ENCODE peak calls at places on chromosomes 5 and 9, in ten cellular contexts. A is Peyer's patch; M is HCT116; I is effector memory CD8-positive, alpha-beta T cell; W is M059J; Y is stimulated activated CD4-positive, alpha-beta T cell treated with anti-CD3 and anti-CD28 coated beads, Interleukin-15, amount 100 ng/mL, for 1 hour; J is T-helper 1 cell; Q is fibroblast of lung; F is activated CD8-positive, alpha-beta memory T cell treated with anti-CD3 and anti-CD28 coated beads, Interleukin-2, amount 50 U/mL, for 48 hours; D is CD8-positive, alpha-beta T cell. N is an unnamed sample.

GRCh38 chr9:69463497-69464068 is 138.6 kb downstream of the ENTREP1 start:
- DNase-seq in A (no peak), M (no peak), I (no peak), W (no peak), Y (no peak), J (no peak), Q (no peak), F (no peak), D (no peak), N (no peak)

GRCh38 chr9:29625292-29625731 is 2052.0 kb upstream of the C9orf72 start:
- DNase-seq in A (no peak), M (no peak), I (no peak), W (peak), Y (no peak), J (no peak), Q (peak), F (no peak), D (no peak), N (no peak)

GRCh38 chr9:130315446-130316226 is 50.1 kb downstream of the HMCN2 start:
- DNase-seq in A (no peak), M (no peak), I (no peak), W (no peak), Y (no peak), J (no peak), Q (no peak), F (no peak), D (no peak), N (no peak)

GRCh38 chr5:146878471-146879172 is at the start of gene PPP2R2B:
- DNase-seq in A (no peak), M (no peak), I (peak), W (peak), Y (no peak), J (no peak), Q (peak), F (peak), D (peak), N (peak)

GRCh38 chr5:6365142-6365976 is 13.0 kb downstream of the MED10 start:
- DNase-seq in A (no peak), M (no peak), I (no peak), W (peak), Y (no peak), J (no peak), Q (peak), F (no peak), D (no peak), N (peak)

GRCh38 chr9:89720721-89721660 is 116.2 kb downstream of the GADD45G start:
- DNase-seq in A (no peak), M (no peak), I (no peak), W (no peak), Y (no peak), J (no peak), Q (no peak), F (no peak), D (no peak), N (no peak)

GRCh38 chr5:103013933-103014552 is 105.9 kb downstream of the GIN1 start:
- DNase-seq in A (no peak), M (no peak), I (no peak), W (no peak), Y (no peak), J (no peak), Q (peak), F (no peak), D (no peak), N (no peak)

GRCh38 chr5:134247411-134247810 is 21.5 kb upstream of the PPP2CA start:
- DNase-seq in A (no peak), M (peak), I (no peak), W (peak), Y (no peak), J (no peak), Q (peak), F (no peak), D (no peak), N (no peak)

GRCh38 chr9:69818946-69819345 is 1.7 kb upstream of the CFAP95 start:
- DNase-seq in A (no peak), M (no peak), I (no peak), W (peak), Y (no peak), J (no peak), Q (peak), F (no peak), D (no peak), N (no peak)

GRCh38 chr5:94746731-94747124 is 128.3 kb downstream of the SLF1 start:
- DNase-seq in A (peak), M (no peak), I (no peak), W (peak), Y (no peak), J (no peak), Q (no peak), F (no peak), D (no peak), N (no peak)

GRCh38 chr9:76459691-76460635 is 981 bp downstream of the GCNT1 start:
- DNase-seq in A (no peak), M (peak), I (no peak), W (peak), Y (no peak), J (no peak), Q (peak), F (no peak), D (peak), N (peak)

GRCh38 chr5:171484460-171484899 is 65.0 kb downstream of the FGF18 start:
- DNase-seq in A (no peak), M (peak), I (peak), W (peak), Y (peak), J (peak), Q (peak), F (peak), D (peak), N (no peak)

GRCh38 chr9:106860731-106861584 is 2.0 kb upstream of the ZNF462 start:
- DNase-seq in A (no peak), M (no peak), I (no peak), W (peak), Y (no peak), J (no peak), Q (peak), F (no peak), D (no peak), N (no peak)

GRCh38 chr5:174608631-174609097 is 115.7 kb upstream of the MSX2 start:
- DNase-seq in A (no peak), M (peak), I (no peak), W (peak), Y (no peak), J (no peak), Q (no peak), F (no peak), D (no peak), N (peak)

GRCh38 chr5:35372482-35372881 is 142.2 kb upstream of the PRLR start:
- DNase-seq in A (no peak), M (no peak), I (no peak), W (no peak), Y (no peak), J (no peak), Q (no peak), F (no peak), D (no peak), N (no peak)

GRCh38 chr5:76716456-76717157 is 681 bp downstream of the F2R start:
- DNase-seq in A (no peak), M (no peak), I (peak), W (peak), Y (no peak), J (no peak), Q (no peak), F (peak), D (peak), N (no peak)

GRCh38 chr9:74770508-74771261 is 117.0 kb downstream of the TRPM6 start:
- DNase-seq in A (peak), M (peak), I (peak), W (no peak), Y (no peak), J (peak), Q (no peak), F (peak), D (peak), N (peak)

GRCh38 chr9:90322296-90322695 is 320.3 kb downstream of the DIRAS2 start:
- DNase-seq in A (no peak), M (no peak), I (no peak), W (no peak), Y (no peak), J (no peak), Q (peak), F (no peak), D (no peak), N (no peak)

GRCh38 chr5:170479484-170479883 is 24.3 kb upstream of the KCNIP1 start:
- DNase-seq in A (no peak), M (no peak), I (no peak), W (peak), Y (no peak), J (no peak), Q (peak), F (no peak), D (no peak), N (no peak)

GRCh38 chr9:116275418-116276295 is 122.1 kb downstream of the PAPPA start:
- DNase-seq in A (no peak), M (no peak), I (no peak), W (peak), Y (no peak), J (no peak), Q (no peak), F (no peak), D (no peak), N (no peak)

GRCh38 chr5:126383246-126383645 is 40.0 kb upstream of the GRAMD2B start:
- DNase-seq in A (no peak), M (no peak), I (no peak), W (peak), Y (no peak), J (no peak), Q (peak), F (no peak), D (no peak), N (no peak)

GRCh38 chr5:129670944-129671343 is 77.0 kb upstream of the MINAR2 start:
- DNase-seq in A (no peak), M (no peak), I (no peak), W (peak), Y (no peak), J (no peak), Q (peak), F (no peak), D (no peak), N (no peak)

GRCh38 chr9:35908484-35909125 is 685 bp upstream of the SPAAR start:
- DNase-seq in A (no peak), M (no peak), I (no peak), W (no peak), Y (no peak), J (no peak), Q (no peak), F (no peak), D (no peak), N (no peak)

GRCh38 chr5:149448831-149449714 is 70.0 kb upstream of the IL17B start:
- DNase-seq in A (no peak), M (no peak), I (no peak), W (peak), Y (no peak), J (no peak), Q (peak), F (no peak), D (no peak), N (no peak)

GRCh38 chr9:37283730-37284235 is 138.7 kb upstream of the GRHPR start:
- DNase-seq in A (no peak), M (no peak), I (no peak), W (peak), Y (no peak), J (no peak), Q (peak), F (no peak), D (no peak), N (no peak)

GRCh38 chr9:115085773-115086377 is 32.1 kb downstream of the TNC start:
- DNase-seq in A (no peak), M (no peak), I (no peak), W (no peak), Y (no peak), J (no peak), Q (no peak), F (no peak), D (no peak), N (no peak)

GRCh38 chr9:68685770-68686169 is 19.3 kb upstream of the PIP5K1B start:
- DNase-seq in A (peak), M (peak), I (no peak), W (peak), Y (no peak), J (no peak), Q (no peak), F (no peak), D (no peak), N (peak)

GRCh38 chr9:111959468-111959941 is 62.9 kb downstream of the UGCG start:
- DNase-seq in A (no peak), M (peak), I (no peak), W (peak), Y (no peak), J (no peak), Q (peak), F (no peak), D (no peak), N (peak)

GRCh38 chr9:131290039-131290766 is 680 bp downstream of the PLPP7 start:
- DNase-seq in A (no peak), M (no peak), I (no peak), W (no peak), Y (no peak), J (no peak), Q (no peak), F (no peak), D (no peak), N (no peak)

GRCh38 chr5:119131530-119132313 is 60.8 kb downstream of the DMXL1 start:
- DNase-seq in A (no peak), M (no peak), I (no peak), W (no peak), Y (no peak), J (no peak), Q (no peak), F (no peak), D (no peak), N (no peak)

GRCh38 chr9:137166242-137167112 is 3.4 kb downstream of the LRRC26 start:
- DNase-seq in A (no peak), M (no peak), I (no peak), W (no peak), Y (no peak), J (no peak), Q (no peak), F (no peak), D (no peak), N (no peak)

GRCh38 chr5:72280655-72281069 is 39.4 kb downstream of the MRPS27 start:
- DNase-seq in A (no peak), M (peak), I (no peak), W (peak), Y (no peak), J (no peak), Q (peak), F (no peak), D (no peak), N (no peak)